ENCODE peak calls at places on chromosomes 12 and 14, in eight cellular contexts. T is bronchial epithelial cell; W is CD4-positive, CD25-positive, alpha-beta regulatory T cell; P is HFF-Myc; Y is IMR-90; U is AG04450; I is HepG2; F is ovary. O is an unnamed sample.

GRCh38 chr12:68675098-68675842 is 11.5 kb upstream of the NUP107 start:
- DNase-seq in P (no peak), T (no peak), U (no peak), I (no peak), Y (no peak), F (no peak), W (peak), O (no peak)

GRCh38 chr14:34498684-34499412 is 36.8 kb upstream of the SPTSSA start:
- DNase-seq in Y (peak), I (peak), T (peak), F (no peak), W (peak), U (no peak), P (peak), O (peak)

GRCh38 chr14:91945776-91946305 is 1.7 kb downstream of the FBLN5 start:
- DNase-seq in I (no peak), P (no peak), Y (no peak), T (no peak), F (no peak), W (no peak), U (no peak), O (peak)

GRCh38 chr14:102620413-102620812 is 28.0 kb downstream of the RCOR1 start:
- DNase-seq in U (no peak), I (no peak), P (no peak), W (no peak), T (no peak), Y (peak), F (no peak), O (peak)

GRCh38 chr14:46250113-46250703 is 401.4 kb downstream of the RPL10L start:
- DNase-seq in T (peak), U (no peak), I (peak), F (no peak), W (peak), P (peak), Y (no peak), O (peak)

GRCh38 chr14:102560436-102561261 is 31.8 kb upstream of the RCOR1 start:
- DNase-seq in I (no peak), W (no peak), T (no peak), P (no peak), F (no peak), Y (no peak), U (no peak), O (no peak)

GRCh38 chr14:73457050-73457934 is 1.1 kb downstream of the NUMB start:
- DNase-seq in Y (peak), U (no peak), W (peak), T (peak), F (peak), P (no peak), I (no peak), O (no peak)

GRCh38 chr14:75690010-75690409 is 29.0 kb downstream of the TTLL5 start:
- DNase-seq in P (no peak), Y (peak), W (no peak), F (no peak), I (no peak), U (no peak), T (no peak), O (peak)

GRCh38 chr14:69694730-69695663 is 71.9 kb upstream of the SRSF5 start:
- DNase-seq in Y (peak), U (no peak), T (peak), P (no peak), W (no peak), F (no peak), I (no peak), O (peak)

GRCh38 chr14:60862283-60862682 is 118.6 kb downstream of the TRMT5 start:
- DNase-seq in U (no peak), I (no peak), F (peak), P (peak), Y (no peak), W (no peak), T (peak), O (peak)

GRCh38 chr12:43863770-43864366 is 28.0 kb downstream of the TMEM117 start:
- DNase-seq in P (no peak), T (no peak), W (no peak), I (no peak), F (no peak), Y (no peak), U (no peak), O (no peak)

GRCh38 chr12:3770891-3771290 is 18.0 kb upstream of the CRACR2A start:
- DNase-seq in Y (peak), F (no peak), I (no peak), P (peak), U (no peak), T (peak), W (no peak), O (peak)

GRCh38 chr12:109385339-109386078 is 37.8 kb downstream of the MYO1H start:
- DNase-seq in P (peak), T (peak), Y (peak), U (peak), F (peak), I (peak), W (peak), O (peak)

GRCh38 chr14:69358233-69358963 is 39.7 kb downstream of the ERH start:
- DNase-seq in W (no peak), I (no peak), T (no peak), P (no peak), F (no peak), Y (peak), U (no peak), O (no peak)

GRCh38 chr12:84842406-84843013 is 70.1 kb downstream of the SLC6A15 start:
- DNase-seq in I (peak), W (peak), P (peak), Y (peak), T (peak), U (peak), F (no peak), O (peak)

GRCh38 chr12:49260165-49260564 is 4.7 kb upstream of the TUBA1C start:
- DNase-seq in P (no peak), W (no peak), I (no peak), F (peak), T (peak), Y (peak), U (no peak), O (peak)

GRCh38 chr12:93766802-93767523 is 89.8 kb downstream of the CRADD start:
- DNase-seq in W (peak), I (no peak), Y (peak), T (peak), F (no peak), P (peak), U (no peak), O (peak)

GRCh38 chr12:13592063-13592942 is 389.1 kb downstream of the GRIN2B start:
- DNase-seq in I (no peak), W (peak), F (no peak), P (no peak), T (no peak), Y (no peak), U (no peak), O (no peak)

GRCh38 chr12:80470403-80470802 is 26.4 kb downstream of the PTPRQ start:
- DNase-seq in Y (no peak), F (no peak), I (no peak), U (no peak), W (no peak), T (no peak), P (no peak), O (no peak)

GRCh38 chr12:113186033-113186365 is 478 bp downstream of the RITA1 start:
- DNase-seq in U (no peak), F (no peak), W (peak), I (peak), Y (peak), T (no peak), P (no peak), O (peak)

GRCh38 chr12:113700943-113701342 is 229.3 kb upstream of the LHX5 start:
- DNase-seq in F (no peak), P (no peak), Y (peak), U (no peak), T (peak), I (no peak), W (no peak), O (peak)

GRCh38 chr12:111268738-111269572 is 99.9 kb downstream of the PHETA1 start:
- DNase-seq in T (no peak), U (no peak), W (peak), P (no peak), F (no peak), I (no peak), Y (no peak), O (peak)

GRCh38 chr14:23053426-23053825 is 3.9 kb downstream of the CDH24 start:
- DNase-seq in I (no peak), T (no peak), Y (no peak), W (no peak), P (no peak), F (no peak), U (no peak), O (no peak)

GRCh38 chr14:54817506-54817905 is 85.1 kb downstream of the GCH1 start:
- DNase-seq in W (no peak), I (no peak), Y (no peak), P (no peak), F (no peak), T (no peak), U (no peak), O (no peak)

GRCh38 chr12:99810718-99811593 is 163.4 kb downstream of the GARIN6 start:
- DNase-seq in U (no peak), I (peak), F (no peak), P (no peak), W (peak), Y (peak), T (peak), O (peak)

GRCh38 chr14:101502761-101503392 is 58.4 kb upstream of the DIO3 start:
- DNase-seq in F (peak), P (no peak), W (no peak), Y (no peak), T (no peak), I (no peak), U (no peak), O (no peak)

GRCh38 chr14:101889898-101890297 is 74.5 kb upstream of the DYNC1H1 start:
- DNase-seq in I (no peak), W (peak), Y (no peak), F (no peak), P (no peak), U (no peak), T (no peak), O (peak)

GRCh38 chr14:54738009-54738408 is 164.6 kb downstream of the GCH1 start:
- DNase-seq in Y (no peak), I (no peak), F (no peak), W (peak), T (no peak), U (no peak), P (no peak), O (no peak)

GRCh38 chr12:124509676-124510300 is 57.6 kb downstream of the NCOR2 start:
- DNase-seq in Y (peak), P (peak), W (no peak), F (peak), U (no peak), I (peak), T (peak), O (peak)

GRCh38 chr12:32875990-32876389 is 20.6 kb downstream of the PKP2 start:
- DNase-seq in U (no peak), W (no peak), T (no peak), P (no peak), F (no peak), I (no peak), Y (no peak), O (no peak)

GRCh38 chr14:38217538-38217937 is 9.8 kb downstream of the SSTR1 start:
- DNase-seq in U (no peak), W (no peak), T (no peak), P (no peak), Y (no peak), F (no peak), I (no peak), O (no peak)

GRCh38 chr14:86038401-86038985 is 508.5 kb downstream of the FLRT2 start:
- DNase-seq in U (peak), I (peak), T (peak), Y (peak), W (peak), P (peak), F (no peak), O (peak)

GRCh38 chr12:49367381-49368239 is at the start of gene SPATS2:
- DNase-seq in F (peak), I (no peak), W (no peak), T (peak), P (no peak), U (no peak), Y (no peak), O (peak)

GRCh38 chr12:130832561-130833209 is 6.4 kb downstream of the STX2 start:
- DNase-seq in P (no peak), T (peak), I (no peak), W (no peak), U (no peak), F (peak), Y (peak), O (peak)

DNA sequence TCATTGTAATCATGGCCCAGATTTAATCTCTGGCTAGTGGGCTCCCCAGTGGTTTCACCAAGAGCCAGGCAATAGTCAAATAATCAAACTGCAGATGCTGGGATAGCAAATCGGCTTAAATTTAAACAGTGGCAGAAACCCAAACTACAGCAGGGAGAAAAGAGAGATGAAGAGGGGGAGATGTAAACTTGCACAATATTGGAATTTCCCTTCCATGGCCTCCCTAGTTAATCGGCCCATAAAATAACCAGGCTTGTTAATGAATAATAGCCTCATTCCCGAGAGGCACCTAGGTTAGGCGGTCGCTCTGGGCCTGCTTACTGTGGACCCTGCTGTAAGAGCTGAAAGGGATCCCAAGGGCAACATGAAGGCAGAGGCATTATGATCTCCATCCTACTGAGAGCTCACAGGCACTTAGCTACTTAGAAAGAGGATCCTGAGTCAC is 116.2 kb downstream of the NUAK1 start:
- DNase-seq in T (peak), W (no peak), U (peak), I (peak), Y (peak), P (no peak), F (no peak), O (no peak)
- H3K4me3 ChIP-seq in T (no peak), W (no peak), U (no peak), I (no peak), Y (no peak), P (no peak), F (no peak), O (no peak)

GRCh38 chr14:105398044-105398725 is at the start of gene TEX22:
- DNase-seq in Y (peak), T (peak), W (peak), I (peak), F (peak), U (peak), P (peak), O (peak)

GRCh38 chr14:105398726-105399440 is 545 bp downstream of the TEX22 start:
- DNase-seq in T (no peak), I (peak), F (no peak), P (no peak), W (peak), Y (peak), U (no peak), O (peak)

GRCh38 chr14:105399441-105399775 is 1.1 kb downstream of the TEX22 start:
- DNase-seq in T (no peak), W (no peak), I (no peak), P (no peak), F (no peak), Y (no peak), U (no peak), O (no peak)

GRCh38 chr14:105401699-105402098 is 3.4 kb downstream of the TEX22 start:
- DNase-seq in I (no peak), W (no peak), F (no peak), U (no peak), T (no peak), Y (no peak), P (no peak), O (no peak)

GRCh38 chr14:105400016-105400415 is 1.7 kb downstream of the TEX22 start:
- DNase-seq in I (no peak), P (no peak), W (no peak), F (no peak), T (no peak), Y (no peak), U (no peak), O (no peak)
- H3K4me3 ChIP-seq in I (peak), P (no peak), W (no peak), F (no peak), T (no peak), Y (no peak), U (no peak), O (no peak)

GRCh38 chr12:132923356-132923909 is 32.7 kb downstream of the ZNF605 start:
- DNase-seq in T (no peak), Y (no peak), U (no peak), F (no peak), P (no peak), W (no peak), I (no peak), O (no peak)

GRCh38 chr12:132924356-132924755 is 31.8 kb downstream of the ZNF605 start:
- DNase-seq in F (no peak), I (no peak), U (no peak), T (no peak), W (no peak), P (no peak), Y (no peak), O (no peak)

GRCh38 chr12:132921685-132922084 is 34.3 kb upstream of the CHFR start:
- DNase-seq in U (no peak), F (no peak), I (no peak), P (no peak), W (no peak), T (no peak), Y (no peak), O (no peak)

GRCh38 chr12:132925597-132926416 is 30.3 kb downstream of the ZNF605 start:
- DNase-seq in P (no peak), W (no peak), I (no peak), F (no peak), U (no peak), Y (no peak), T (no peak), O (peak)

GRCh38 chr12:132922676-132923075 is 33.4 kb downstream of the ZNF605 start:
- DNase-seq in Y (no peak), F (no peak), U (no peak), P (no peak), W (no peak), T (no peak), I (no peak), O (no peak)
- H3K4me3 ChIP-seq in Y (no peak), F (no peak), U (no peak), P (no peak), W (no peak), T (no peak), I (no peak), O (no peak)

DNA sequence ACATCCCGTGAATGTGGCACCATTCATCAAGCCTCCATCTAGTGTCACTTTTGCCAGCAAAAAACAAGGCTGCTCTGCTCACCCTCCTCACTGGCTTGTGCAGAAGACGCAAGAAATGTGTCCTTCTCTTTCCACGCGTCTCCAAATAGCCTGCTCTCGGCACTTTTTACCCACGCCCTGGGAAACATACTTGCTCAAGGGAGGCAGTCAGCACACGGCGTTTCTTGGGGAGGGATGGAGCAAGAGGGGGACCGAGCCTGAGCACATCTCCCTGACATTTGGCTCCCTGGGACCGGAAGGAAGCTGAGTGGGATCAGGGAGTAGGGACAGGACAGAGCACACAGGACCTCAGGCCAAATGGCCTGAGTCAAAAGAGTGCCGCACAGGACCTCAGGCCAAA is 7.3 kb downstream of the BCL11B start:
- DNase-seq in F (no peak), P (no peak), Y (no peak), W (peak), U (no peak), I (no peak), T (no peak), O (no peak)
- H3K4me3 ChIP-seq in F (no peak), P (no peak), Y (no peak), W (peak), U (no peak), I (no peak), T (no peak), O (no peak)

DNA sequence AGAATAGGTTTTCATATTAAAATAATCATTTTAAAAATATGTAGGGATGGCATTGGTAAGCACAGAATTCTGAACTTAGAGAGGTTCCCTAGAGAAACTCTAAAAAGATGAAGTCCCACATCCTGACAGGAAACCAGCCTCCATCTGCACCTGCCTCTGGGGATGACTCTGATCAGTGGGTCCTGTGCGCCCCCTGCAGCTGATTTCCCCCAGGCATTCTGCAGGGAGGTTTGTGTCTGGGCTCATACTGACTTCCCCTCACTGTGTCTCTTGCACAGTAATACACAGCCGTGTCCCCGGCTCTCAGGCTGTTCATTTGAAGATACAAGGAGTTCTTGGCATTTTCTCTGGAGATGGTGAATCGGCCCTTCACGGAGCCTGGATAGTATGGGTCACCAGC is 602.9 kb downstream of the TMEM121 start:
- DNase-seq in T (no peak), U (no peak), Y (no peak), P (no peak), W (peak), F (no peak), I (no peak), O (no peak)
- H3K4me3 ChIP-seq in T (no peak), U (no peak), Y (no peak), P (no peak), W (no peak), F (no peak), I (no peak), O (no peak)

GRCh38 chr12:21776242-21776641 is 1.7 kb upstream of the KCNJ8 start:
- DNase-seq in F (no peak), P (no peak), Y (no peak), I (no peak), U (no peak), W (no peak), T (no peak), O (no peak)

GRCh38 chr12:21773263-21773741 is 1.2 kb downstream of the KCNJ8 start:
- DNase-seq in Y (peak), F (peak), P (no peak), W (peak), T (peak), I (no peak), U (no peak), O (peak)

GRCh38 chr12:21774358-21775129 is at the start of gene KCNJ8:
- DNase-seq in T (no peak), I (no peak), P (no peak), F (peak), W (peak), Y (peak), U (peak), O (peak)

GRCh38 chr12:21775130-21775920 is 819 bp upstream of the KCNJ8 start:
- DNase-seq in I (no peak), U (no peak), F (peak), T (no peak), Y (no peak), W (no peak), P (no peak), O (no peak)

GRCh38 chr12:21773799-21774198 is 707 bp downstream of the KCNJ8 start:
- DNase-seq in P (no peak), F (no peak), T (no peak), Y (peak), I (no peak), U (no peak), W (no peak), O (no peak)
- H3K4me3 ChIP-seq in P (peak), F (peak), T (no peak), Y (peak), I (no peak), U (peak), W (no peak), O (peak)